ENCODE peak calls at places on chromosomes 7 and 10, in six cellular contexts. One of them, this sample, is unnamed.

GRCh38 chr7:15747187-15748111 is 61.0 kb upstream of the MEOX2 start:
- DNase-seq in D721Med: no peak
- DNase-seq in psoas muscle: no peak
- DNase-seq in frontal cortex: no peak
- DNase-seq in AML-193: no peak
- DNase-seq in tibial artery: no peak
- DNase-seq in this sample: no peak

GRCh38 chr7:727104-727805 is at the start of gene PRKAR1B:
- DNase-seq in D721Med: no peak
- DNase-seq in psoas muscle: no peak
- DNase-seq in frontal cortex: peak
- DNase-seq in AML-193: peak
- DNase-seq in tibial artery: no peak
- DNase-seq in this sample: no peak

GRCh38 chr10:6296456-6297214 is 93.9 kb downstream of the PFKFB3 start:
- DNase-seq in D721Med: no peak
- DNase-seq in psoas muscle: no peak
- DNase-seq in frontal cortex: no peak
- DNase-seq in AML-193: no peak
- DNase-seq in tibial artery: no peak
- DNase-seq in this sample: no peak

GRCh38 chr7:87628780-87629569 is 777 bp downstream of the RUNDC3B start:
- DNase-seq in D721Med: no peak
- DNase-seq in psoas muscle: peak
- DNase-seq in frontal cortex: peak
- DNase-seq in AML-193: no peak
- DNase-seq in tibial artery: no peak
- DNase-seq in this sample: no peak

GRCh38 chr7:13903997-13904396 is 85.5 kb downstream of the ETV1 start:
- DNase-seq in D721Med: no peak
- DNase-seq in psoas muscle: no peak
- DNase-seq in frontal cortex: no peak
- DNase-seq in AML-193: no peak
- DNase-seq in tibial artery: no peak
- DNase-seq in this sample: peak

GRCh38 chr7:28151965-28152364 is 28.6 kb downstream of the JAZF1 start:
- DNase-seq in D721Med: no peak
- DNase-seq in psoas muscle: no peak
- DNase-seq in frontal cortex: no peak
- DNase-seq in AML-193: no peak
- DNase-seq in tibial artery: no peak
- DNase-seq in this sample: peak

GRCh38 chr7:148939128-148939747 is 55.1 kb upstream of the EZH2 start:
- DNase-seq in D721Med: no peak
- DNase-seq in psoas muscle: no peak
- DNase-seq in frontal cortex: no peak
- DNase-seq in AML-193: no peak
- DNase-seq in tibial artery: no peak
- DNase-seq in this sample: no peak

GRCh38 chr10:45439365-45439764 is 65.3 kb downstream of the ALOX5 start:
- DNase-seq in D721Med: no peak
- DNase-seq in psoas muscle: no peak
- DNase-seq in frontal cortex: no peak
- DNase-seq in AML-193: no peak
- DNase-seq in tibial artery: no peak
- DNase-seq in this sample: no peak

GRCh38 chr10:114753126-114753525 is 68.5 kb upstream of the FHIP2A start:
- DNase-seq in D721Med: no peak
- DNase-seq in psoas muscle: no peak
- DNase-seq in frontal cortex: no peak
- DNase-seq in AML-193: no peak
- DNase-seq in tibial artery: no peak
- DNase-seq in this sample: peak

GRCh38 chr7:55784151-55784550 is 78.4 kb downstream of the SEPTIN14 start:
- DNase-seq in D721Med: no peak
- DNase-seq in psoas muscle: no peak
- DNase-seq in frontal cortex: no peak
- DNase-seq in AML-193: no peak
- DNase-seq in tibial artery: no peak
- DNase-seq in this sample: no peak

GRCh38 chr10:114650266-114650665 is 7.8 kb downstream of the ABLIM1 start:
- DNase-seq in D721Med: no peak
- DNase-seq in psoas muscle: no peak
- DNase-seq in frontal cortex: no peak
- DNase-seq in AML-193: no peak
- DNase-seq in tibial artery: no peak
- DNase-seq in this sample: no peak

GRCh38 chr10:44806895-44807294 is 104.2 kb upstream of the TMEM72 start:
- DNase-seq in D721Med: no peak
- DNase-seq in psoas muscle: no peak
- DNase-seq in frontal cortex: no peak
- DNase-seq in AML-193: no peak
- DNase-seq in tibial artery: no peak
- DNase-seq in this sample: no peak

GRCh38 chr7:16514271-16514670 is 12.4 kb upstream of the LRRC72 start:
- DNase-seq in D721Med: no peak
- DNase-seq in psoas muscle: no peak
- DNase-seq in frontal cortex: no peak
- DNase-seq in AML-193: no peak
- DNase-seq in tibial artery: no peak
- DNase-seq in this sample: no peak

GRCh38 chr10:21161647-21162046 is 264.5 kb upstream of the NEBL start:
- DNase-seq in D721Med: no peak
- DNase-seq in psoas muscle: no peak
- DNase-seq in frontal cortex: no peak
- DNase-seq in AML-193: no peak
- DNase-seq in tibial artery: no peak
- DNase-seq in this sample: no peak

GRCh38 chr10:117503886-117504205 is 38.7 kb upstream of the EMX2 start:
- DNase-seq in D721Med: no peak
- DNase-seq in psoas muscle: no peak
- DNase-seq in frontal cortex: no peak
- DNase-seq in AML-193: no peak
- DNase-seq in tibial artery: no peak
- DNase-seq in this sample: no peak

GRCh38 chr10:125030567-125031197 is 88.8 kb downstream of the ZRANB1 start:
- DNase-seq in D721Med: no peak
- DNase-seq in psoas muscle: peak
- DNase-seq in frontal cortex: no peak
- DNase-seq in AML-193: no peak
- DNase-seq in tibial artery: no peak
- DNase-seq in this sample: no peak

GRCh38 chr7:79820387-79820786 is 314.2 kb upstream of the GNAI1 start:
- DNase-seq in D721Med: no peak
- DNase-seq in psoas muscle: peak
- DNase-seq in frontal cortex: peak
- DNase-seq in AML-193: no peak
- DNase-seq in tibial artery: peak
- DNase-seq in this sample: peak

GRCh38 chr7:140609646-140610045 is 31.0 kb downstream of the DENND2A start:
- DNase-seq in D721Med: no peak
- DNase-seq in psoas muscle: no peak
- DNase-seq in frontal cortex: no peak
- DNase-seq in AML-193: no peak
- DNase-seq in tibial artery: no peak
- DNase-seq in this sample: peak

GRCh38 chr10:28291881-28292297 is 11.0 kb downstream of the MPP7 start:
- DNase-seq in D721Med: no peak
- DNase-seq in psoas muscle: no peak
- DNase-seq in frontal cortex: no peak
- DNase-seq in AML-193: no peak
- DNase-seq in tibial artery: no peak
- DNase-seq in this sample: peak

GRCh38 chr7:158585721-158586498 is 1.7 kb downstream of the PTPRN2 start:
- DNase-seq in D721Med: no peak
- DNase-seq in psoas muscle: no peak
- DNase-seq in frontal cortex: no peak
- DNase-seq in AML-193: no peak
- DNase-seq in tibial artery: no peak
- DNase-seq in this sample: no peak

GRCh38 chr10:89591796-89592271 is 53.2 kb downstream of the PANK1 start:
- DNase-seq in D721Med: no peak
- DNase-seq in psoas muscle: no peak
- DNase-seq in frontal cortex: no peak
- DNase-seq in AML-193: no peak
- DNase-seq in tibial artery: no peak
- DNase-seq in this sample: peak

GRCh38 chr7:158741294-158741666 is 36.7 kb upstream of the NCAPG2 start:
- DNase-seq in D721Med: no peak
- DNase-seq in psoas muscle: no peak
- DNase-seq in frontal cortex: no peak
- DNase-seq in AML-193: no peak
- DNase-seq in tibial artery: no peak
- DNase-seq in this sample: no peak

GRCh38 chr10:16809074-16809718 is 8.0 kb downstream of the RSU1 start:
- DNase-seq in D721Med: peak
- DNase-seq in psoas muscle: no peak
- DNase-seq in frontal cortex: peak
- DNase-seq in AML-193: peak
- DNase-seq in tibial artery: no peak
- DNase-seq in this sample: peak

GRCh38 chr10:11874568-11875182 is 51.5 kb downstream of the PROSER2 start:
- DNase-seq in D721Med: no peak
- DNase-seq in psoas muscle: peak
- DNase-seq in frontal cortex: peak
- DNase-seq in AML-193: no peak
- DNase-seq in tibial artery: no peak
- DNase-seq in this sample: peak

GRCh38 chr10:84563355-84563754 is 235.0 kb downstream of the CCSER2 start:
- DNase-seq in D721Med: no peak
- DNase-seq in psoas muscle: no peak
- DNase-seq in frontal cortex: no peak
- DNase-seq in AML-193: no peak
- DNase-seq in tibial artery: no peak
- DNase-seq in this sample: no peak

GRCh38 chr7:46636022-46636421 is 715.0 kb upstream of the IGFBP3 start:
- DNase-seq in D721Med: no peak
- DNase-seq in psoas muscle: no peak
- DNase-seq in frontal cortex: no peak
- DNase-seq in AML-193: no peak
- DNase-seq in tibial artery: no peak
- DNase-seq in this sample: no peak

GRCh38 chr7:128236924-128237586 is 4.0 kb upstream of the LEP start:
- DNase-seq in D721Med: no peak
- DNase-seq in psoas muscle: no peak
- DNase-seq in frontal cortex: no peak
- DNase-seq in AML-193: peak
- DNase-seq in tibial artery: no peak
- DNase-seq in this sample: peak